ENCODE peak calls at places on chromosomes 13 and 19, in six cellular contexts. Y, S, P, U, L and C are unnamed samples.

GRCh38 chr13:75566658-75567057 is 17.1 kb downstream of the UCHL3 start:
- DNase-seq in L (no peak), S (peak), P (no peak), U (peak), Y (no peak), C (no peak)

GRCh38 chr13:29591310-29591709 is 4.2 kb downstream of the SLC7A1 start:
- DNase-seq in Y (no peak), L (no peak), S (no peak), P (no peak), U (no peak), C (no peak)

GRCh38 chr13:110637747-110638146 is 22.4 kb downstream of the NAXD start:
- DNase-seq in S (no peak), P (no peak), Y (no peak), L (no peak), U (peak), C (no peak)

GRCh38 chr13:30148171-30148754 is 159.1 kb downstream of the KATNAL1 start:
- DNase-seq in P (no peak), S (no peak), U (no peak), Y (no peak), L (no peak), C (no peak)

GRCh38 chr19:7916137-7916907 is 1.7 kb downstream of the TGFBR3L start:
- DNase-seq in L (peak), P (no peak), S (no peak), U (peak), Y (no peak), C (peak)

GRCh38 chr13:75864718-75865117 is 228.6 kb downstream of the LMO7 start:
- DNase-seq in U (no peak), L (no peak), S (peak), Y (no peak), P (no peak), C (no peak)

GRCh38 chr19:3577741-3578344 is 5.1 kb downstream of the HMG20B start:
- DNase-seq in L (peak), Y (no peak), S (no peak), U (peak), P (no peak), C (no peak)

GRCh38 chr13:45372189-45373115 is 31.5 kb upstream of the TPT1 start:
- DNase-seq in S (no peak), L (no peak), Y (no peak), U (no peak), P (no peak), C (no peak)

GRCh38 chr19:2804156-2805004 is 15.3 kb upstream of the ZNF554 start:
- DNase-seq in U (peak), L (no peak), S (no peak), P (no peak), Y (no peak), C (no peak)

GRCh38 chr19:1239796-1240737 is 1.5 kb upstream of the ATP5F1D start:
- DNase-seq in Y (peak), L (peak), S (peak), P (peak), U (peak), C (peak)

GRCh38 chr13:38141792-38142191 is 207.9 kb upstream of the UFM1 start:
- DNase-seq in Y (no peak), U (no peak), P (no peak), L (no peak), S (no peak), C (no peak)

GRCh38 chr13:103200118-103200885 is 134.1 kb upstream of the SLC10A2 start:
- DNase-seq in Y (no peak), S (no peak), L (no peak), U (no peak), P (no peak), C (no peak)

GRCh38 chr19:45645631-45646344 is 6.6 kb upstream of the EML2 start:
- DNase-seq in S (peak), U (peak), P (peak), L (peak), Y (peak), C (peak)

GRCh38 chr13:67650471-67650870 is 420.3 kb upstream of the PCDH9 start:
- DNase-seq in U (no peak), L (no peak), Y (no peak), P (no peak), S (no peak), C (no peak)

GRCh38 chr13:91802957-91803356 is 404.5 kb downstream of the GPC5 start:
- DNase-seq in U (no peak), L (no peak), Y (no peak), S (no peak), P (no peak), C (no peak)

GRCh38 chr13:35859981-35860380 is 271.2 kb downstream of the DCLK1 start:
- DNase-seq in P (no peak), L (no peak), U (no peak), Y (no peak), S (no peak), C (no peak)

GRCh38 chr13:84980571-84980970 is 818.6 kb downstream of the SLITRK6 start:
- DNase-seq in L (no peak), S (no peak), Y (no peak), U (no peak), P (no peak), C (no peak)

GRCh38 chr19:19406878-19407639 is 1.6 kb downstream of the GATAD2A start:
- DNase-seq in Y (no peak), S (peak), U (no peak), P (no peak), L (no peak), C (peak)

GRCh38 chr13:23776698-23777570 is 112.3 kb downstream of the MIPEP start:
- DNase-seq in S (no peak), P (no peak), L (no peak), U (no peak), Y (no peak), C (no peak)

GRCh38 chr13:79724348-79725103 is 243.6 kb downstream of the NDFIP2 start:
- DNase-seq in Y (no peak), U (no peak), P (no peak), S (peak), L (no peak), C (no peak)

GRCh38 chr19:5618591-5618990 is 4.0 kb downstream of the SAFB2 start:
- DNase-seq in L (no peak), P (no peak), Y (no peak), S (no peak), U (no peak), C (no peak)

GRCh38 chr19:56110515-56111448 is 10.3 kb downstream of the ZNF787 start:
- DNase-seq in Y (no peak), L (no peak), U (peak), S (peak), P (no peak), C (no peak)

GRCh38 chr13:48728876-48729275 is 75.1 kb downstream of the CYSLTR2 start:
- DNase-seq in U (no peak), L (no peak), S (no peak), Y (no peak), P (no peak), C (no peak)
- TF ChIP-seq JUND in U (no peak), L (no peak), S (no peak), Y (no peak), P (no peak), C (no peak)

DNA sequence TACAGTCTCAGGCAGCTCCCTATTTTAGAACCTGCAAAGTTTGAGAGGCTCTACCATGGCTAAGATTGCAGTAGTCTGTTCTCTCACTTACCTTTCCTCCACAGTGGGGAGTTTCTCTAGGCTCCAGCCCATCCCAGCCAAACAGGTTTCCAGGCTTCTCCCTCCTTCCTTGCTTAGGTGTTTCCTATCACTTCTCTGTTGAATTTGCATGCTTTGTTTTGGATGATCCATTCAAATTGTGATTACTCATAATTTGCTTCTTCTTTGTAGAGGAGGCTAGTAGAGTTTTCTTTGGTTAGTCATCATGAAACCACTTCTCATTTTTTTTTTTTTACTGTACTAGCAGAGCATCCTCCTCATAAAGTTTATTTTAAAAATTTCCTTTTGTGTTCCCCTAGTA is 1242.2 kb upstream of the MIR17HG start:
- DNase-seq in Y (no peak), L (no peak), U (no peak), P (no peak), S (no peak), C (no peak)
- TF ChIP-seq JUND in Y (no peak), L (no peak), U (peak), P (no peak), S (no peak), C (no peak)

GRCh38 chr13:114108894-114109293 is 23.5 kb downstream of the RASA3 start:
- DNase-seq in S (no peak), L (no peak), P (no peak), U (no peak), Y (no peak), C (no peak)

GRCh38 chr13:114109646-114110045 is 22.8 kb downstream of the RASA3 start:
- DNase-seq in Y (no peak), U (peak), S (no peak), L (no peak), P (no peak), C (no peak)

GRCh38 chr13:114111577-114111976 is 20.8 kb downstream of the RASA3 start:
- DNase-seq in S (no peak), L (no peak), U (no peak), Y (no peak), P (no peak), C (no peak)

GRCh38 chr13:114108141-114108761 is 24.2 kb downstream of the RASA3 start:
- DNase-seq in L (no peak), P (no peak), Y (no peak), U (no peak), S (no peak), C (no peak)

DNA sequence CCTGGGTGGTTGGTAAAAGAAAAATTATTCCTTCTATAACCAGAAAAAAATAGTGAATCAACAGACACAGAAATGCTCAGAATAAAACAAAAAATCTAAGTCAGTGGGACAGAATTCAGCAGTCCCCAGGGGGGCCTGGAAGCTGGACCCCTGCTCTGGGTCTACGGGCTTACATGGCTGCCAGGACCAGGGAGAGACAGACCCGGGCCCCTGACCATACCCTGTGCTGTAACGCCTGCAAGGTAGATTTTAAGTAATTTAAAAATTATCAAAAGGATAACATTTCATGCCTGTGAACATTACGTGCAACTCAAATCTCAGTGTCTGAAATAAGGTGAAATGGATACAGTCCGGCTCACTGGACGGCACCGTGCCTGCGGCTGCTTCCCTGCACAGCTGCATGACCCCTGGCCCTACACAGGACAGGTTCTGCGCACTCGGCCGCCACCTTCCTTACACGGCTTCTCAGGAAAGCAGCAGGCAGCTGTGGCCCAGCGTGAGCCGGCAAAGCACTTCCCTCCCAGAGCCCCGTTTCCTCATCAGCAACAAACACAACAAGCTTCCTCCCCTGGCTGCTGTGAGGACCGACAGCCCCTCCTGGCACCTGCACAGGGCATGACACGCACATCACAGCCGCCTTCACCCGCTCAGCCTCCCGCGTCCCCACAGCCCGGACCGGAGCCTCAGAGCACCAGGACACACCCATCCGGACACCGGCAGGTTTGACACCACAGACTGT is 22.2 kb downstream of the RASA3 start:
- DNase-seq in S (no peak), Y (no peak), P (no peak), L (no peak), U (peak), C (no peak)
- TF ChIP-seq JUND in S (no peak), Y (no peak), P (no peak), L (no peak), U (no peak), C (no peak)

DNA sequence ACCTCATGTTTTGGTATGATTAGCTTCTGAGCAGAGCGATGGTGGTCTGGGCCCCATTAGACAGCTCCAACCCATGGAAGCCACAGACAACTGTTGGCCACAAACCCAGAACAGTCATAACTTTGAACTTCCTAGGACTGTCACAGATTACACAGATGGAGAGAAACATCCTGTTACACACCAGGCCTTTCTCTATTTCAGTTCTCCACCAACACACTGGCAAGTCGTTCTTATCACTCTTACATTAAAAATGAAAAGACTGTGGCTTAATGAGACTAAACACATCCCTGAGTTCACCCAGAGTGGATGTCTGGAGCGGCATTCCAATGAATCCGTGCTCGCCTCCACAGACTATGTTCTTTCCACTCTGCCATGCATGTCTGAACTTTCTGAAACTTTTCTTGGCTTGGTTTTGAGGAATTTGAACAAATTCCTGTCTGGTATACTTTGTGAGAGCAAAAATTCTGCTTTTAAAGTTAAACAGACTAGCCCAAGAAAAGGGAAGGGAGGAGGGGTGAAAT is 109.1 kb downstream of the NALCN start:
- DNase-seq in S (no peak), L (no peak), Y (no peak), U (no peak), P (no peak), C (no peak)
- TF ChIP-seq JUND in S (no peak), L (no peak), Y (no peak), U (no peak), P (no peak), C (no peak)

GRCh38 chr13:47288546-47288945 is 391.7 kb upstream of the HTR2A start:
- DNase-seq in L (no peak), Y (no peak), P (no peak), S (no peak), U (no peak), C (no peak)
- TF ChIP-seq JUND in L (no peak), Y (no peak), P (no peak), S (no peak), U (no peak), C (no peak)